ENCODE peak calls at places on chromosome 5, in six cellular contexts. One of them, this sample, is unnamed.

GRCh38 chr5:10352404-10353240 is 873 bp upstream of the MARCHF6 start:
- DNase-seq in frontal cortex: no peak
- DNase-seq in dorsolateral prefrontal cortex: no peak
- DNase-seq in epithelial cell of prostate: no peak
- DNase-seq in fibroblast of lung: peak
- DNase-seq in Panc1: no peak
- DNase-seq in this sample: no peak

GRCh38 chr5:95720094-95720793 is 10.9 kb upstream of the RHOBTB3 start:
- DNase-seq in frontal cortex: no peak
- DNase-seq in dorsolateral prefrontal cortex: no peak
- DNase-seq in epithelial cell of prostate: no peak
- DNase-seq in fibroblast of lung: peak
- DNase-seq in Panc1: no peak
- DNase-seq in this sample: no peak

GRCh38 chr5:123673107-123673506 is 161.1 kb downstream of the CSNK1G3 start:
- DNase-seq in frontal cortex: no peak
- DNase-seq in dorsolateral prefrontal cortex: no peak
- DNase-seq in epithelial cell of prostate: no peak
- DNase-seq in fibroblast of lung: no peak
- DNase-seq in Panc1: no peak
- DNase-seq in this sample: no peak

GRCh38 chr5:6705088-6705487 is 8.1 kb upstream of the TENT4A start:
- DNase-seq in frontal cortex: no peak
- DNase-seq in dorsolateral prefrontal cortex: no peak
- DNase-seq in epithelial cell of prostate: no peak
- DNase-seq in fibroblast of lung: no peak
- DNase-seq in Panc1: no peak
- DNase-seq in this sample: no peak

GRCh38 chr5:171421331-171422262 is 2.1 kb downstream of the FGF18 start:
- DNase-seq in frontal cortex: no peak
- DNase-seq in dorsolateral prefrontal cortex: no peak
- DNase-seq in epithelial cell of prostate: no peak
- DNase-seq in fibroblast of lung: no peak
- DNase-seq in Panc1: no peak
- DNase-seq in this sample: no peak

GRCh38 chr5:157607371-157608161 is 32.0 kb upstream of the ADAM19 start:
- DNase-seq in frontal cortex: no peak
- DNase-seq in dorsolateral prefrontal cortex: no peak
- DNase-seq in epithelial cell of prostate: peak
- DNase-seq in fibroblast of lung: no peak
- DNase-seq in Panc1: no peak
- DNase-seq in this sample: peak

GRCh38 chr5:132203464-132203818 is 24.2 kb downstream of the P4HA2 start:
- DNase-seq in frontal cortex: no peak
- DNase-seq in dorsolateral prefrontal cortex: no peak
- DNase-seq in epithelial cell of prostate: no peak
- DNase-seq in fibroblast of lung: no peak
- DNase-seq in Panc1: no peak
- DNase-seq in this sample: no peak

GRCh38 chr5:170892201-170892600 is 30.4 kb downstream of the RANBP17 start:
- DNase-seq in frontal cortex: no peak
- DNase-seq in dorsolateral prefrontal cortex: no peak
- DNase-seq in epithelial cell of prostate: no peak
- DNase-seq in fibroblast of lung: peak
- DNase-seq in Panc1: no peak
- DNase-seq in this sample: no peak

GRCh38 chr5:35319231-35320002 is 89.1 kb upstream of the PRLR start:
- DNase-seq in frontal cortex: no peak
- DNase-seq in dorsolateral prefrontal cortex: no peak
- DNase-seq in epithelial cell of prostate: no peak
- DNase-seq in fibroblast of lung: no peak
- DNase-seq in Panc1: no peak
- DNase-seq in this sample: no peak

This sample was measured in natural killer cell treated with Interleukin-12 subunit alpha and Interleukin-12 subunit beta and Interleukin-15 and Interleukin-18, amount 100 ng/mL, for 72 hours.